ENCODE peak calls at places on chromosomes 4 and X, in eight cellular contexts. B is AG04449, S is fibroblast of lung, V is cardiac muscle cell, W is adrenal gland, X is uterus, O is HFF-Myc, Z is ovary. J is an unnamed sample.

GRCh38 chr4:87108142-87108546 is 112.3 kb downstream of the KLHL8 start:
- DNase-seq in B (no peak), S (peak), V (peak), W (peak), X (peak), O (peak), Z (no peak), J (no peak)

GRCh38 chr4:15043226-15043625 is 40.9 kb downstream of the CPEB2 start:
- DNase-seq in B (no peak), S (no peak), V (peak), W (no peak), X (no peak), O (no peak), Z (no peak), J (no peak)

GRCh38 chr4:110840221-110840654 is 217.4 kb upstream of the PITX2 start:
- DNase-seq in B (no peak), S (peak), V (peak), W (no peak), X (no peak), O (peak), Z (no peak), J (no peak)

GRCh38 chr4:84258905-84259830 is 239.9 kb downstream of the NKX6-1 start:
- DNase-seq in B (no peak), S (peak), V (peak), W (peak), X (no peak), O (no peak), Z (no peak), J (no peak)

GRCh38 chrX:67543818-67544217 is at the start of gene AR:
- DNase-seq in B (no peak), S (peak), V (peak), W (peak), X (peak), O (no peak), Z (peak), J (peak)

GRCh38 chr4:151202851-151203455 is 74.0 kb upstream of the PRSS48 start:
- DNase-seq in B (no peak), S (peak), V (peak), W (no peak), X (no peak), O (no peak), Z (peak), J (no peak)

GRCh38 chrX:66074920-66075879 is 35.3 kb upstream of the VSIG4 start:
- DNase-seq in B (no peak), S (no peak), V (peak), W (peak), X (no peak), O (no peak), Z (no peak), J (peak)

GRCh38 chrX:69014200-69014599 is 151.1 kb downstream of the PJA1 start:
- DNase-seq in B (no peak), S (peak), V (peak), W (no peak), X (no peak), O (no peak), Z (no peak), J (no peak)

GRCh38 chr4:110682311-110682710 is 59.4 kb upstream of the PITX2 start:
- DNase-seq in B (no peak), S (no peak), V (no peak), W (no peak), X (no peak), O (peak), Z (no peak), J (no peak)

GRCh38 chrX:71164071-71164470 is 19.4 kb downstream of the NLGN3 start:
- DNase-seq in B (no peak), S (no peak), V (no peak), W (no peak), X (no peak), O (no peak), Z (no peak), J (no peak)

GRCh38 chr4:128600410-128600809 is 209.1 kb upstream of the JADE1 start:
- DNase-seq in B (no peak), S (peak), V (peak), W (peak), X (peak), O (no peak), Z (peak), J (peak)

GRCh38 chr4:173316060-173316459 is 18.1 kb downstream of the HMGB2 start:
- DNase-seq in B (no peak), S (no peak), V (no peak), W (no peak), X (no peak), O (no peak), Z (no peak), J (no peak)

GRCh38 chr4:88937081-88937480 is 119.9 kb downstream of the FAM13A start:
- DNase-seq in B (peak), S (peak), V (peak), W (no peak), X (no peak), O (no peak), Z (no peak), J (no peak)

GRCh38 chr4:15562623-15563022 is 92.5 kb downstream of the FBXL5 start:
- DNase-seq in B (no peak), S (no peak), V (no peak), W (no peak), X (no peak), O (no peak), Z (no peak), J (no peak)

GRCh38 chr4:1980561-1981041 is 28.2 kb downstream of the NELFA start:
- DNase-seq in B (no peak), S (no peak), V (no peak), W (no peak), X (no peak), O (no peak), Z (no peak), J (no peak)

GRCh38 chr4:172897046-172897445 is 271.6 kb upstream of the GALNT7 start:
- DNase-seq in B (no peak), S (no peak), V (no peak), W (no peak), X (no peak), O (no peak), Z (no peak), J (no peak)

GRCh38 chr4:100828364-100828763 is 310.5 kb upstream of the EMCN start:
- DNase-seq in B (no peak), S (no peak), V (no peak), W (no peak), X (no peak), O (no peak), Z (no peak), J (no peak)

GRCh38 chr4:6733358-6734164 is 17.6 kb downstream of the BLOC1S4 start:
- DNase-seq in B (no peak), S (no peak), V (no peak), W (no peak), X (no peak), O (no peak), Z (no peak), J (no peak)

GRCh38 chrX:139889760-139890159 is 43.1 kb downstream of the ATP11C start:
- DNase-seq in B (no peak), S (peak), V (peak), W (no peak), X (no peak), O (no peak), Z (no peak), J (no peak)

DNA sequence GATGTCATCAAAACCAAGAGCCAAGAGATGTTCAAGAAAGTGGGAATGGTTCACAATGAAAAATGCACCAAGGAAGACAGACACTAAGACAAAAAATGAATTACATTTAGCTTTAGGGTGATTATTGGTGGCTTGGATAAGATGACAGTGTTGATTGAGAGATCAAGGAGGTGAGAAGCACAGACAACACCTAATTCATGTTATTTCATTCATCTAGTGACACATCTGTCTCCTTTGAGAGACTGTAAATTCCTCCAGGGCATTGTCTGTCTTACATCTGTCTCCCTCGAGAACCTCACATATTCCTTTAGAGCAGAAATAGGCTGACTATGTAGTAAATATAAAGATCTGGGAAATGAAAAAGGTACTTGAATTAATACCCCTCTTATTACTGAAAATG is 94.2 kb upstream of the SMIM31 start:
- DNase-seq in B (no peak), S (no peak), V (no peak), W (no peak), X (no peak), O (no peak), Z (no peak), J (no peak)
- TF ChIP-seq CTCF in B (no peak), S (no peak), V (no peak), W (no peak), X (no peak), O (no peak), Z (no peak), J (no peak)

GRCh38 chr4:175807596-175807995 is 4.5 kb downstream of the GPM6A start:
- DNase-seq in B (no peak), S (no peak), V (no peak), W (no peak), X (no peak), O (no peak), Z (no peak), J (no peak)
- H3K4me3 ChIP-seq in B (no peak), S (no peak), V (no peak), W (no peak), X (no peak), O (no peak), Z (no peak), J (no peak)

GRCh38 chr4:180810581-180810980 is 1432.6 kb upstream of the TENM3 start:
- DNase-seq in B (no peak), S (peak), V (peak), W (no peak), X (no peak), O (no peak), Z (no peak), J (no peak)
- TF ChIP-seq CTCF in B (no peak), S (no peak), V (no peak), W (no peak), X (no peak), O (no peak), Z (no peak), J (no peak)

GRCh38 chr4:165560941-165561340 is 182.1 kb downstream of the CPE start:
- DNase-seq in B (no peak), S (peak), V (no peak), W (no peak), X (no peak), O (no peak), Z (no peak), J (no peak)
- H3K4me3 ChIP-seq in B (no peak), S (no peak), V (no peak), W (no peak), X (no peak), O (no peak), Z (no peak), J (no peak)

DNA sequence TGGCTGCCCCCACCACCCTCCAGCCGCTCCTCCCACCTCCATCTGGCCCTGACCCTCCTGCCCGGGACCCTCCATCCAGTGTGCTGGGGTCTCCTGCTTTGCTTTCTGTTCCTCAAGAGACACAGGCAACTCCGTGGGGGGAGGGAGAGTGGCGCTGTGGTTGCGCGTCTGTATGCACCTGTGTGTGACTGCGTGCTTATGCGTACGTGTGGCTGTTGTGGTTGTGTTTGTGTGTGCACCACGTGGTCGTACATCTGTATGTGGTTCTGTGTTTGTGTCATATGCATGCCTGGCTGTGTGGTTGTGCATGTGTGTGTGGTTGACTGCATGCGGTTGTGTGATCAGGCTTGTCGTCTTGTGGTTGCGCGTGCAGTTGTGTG is 33.2 kb downstream of the CPLX1 start:
- DNase-seq in B (no peak), S (no peak), V (no peak), W (no peak), X (no peak), O (peak), Z (no peak), J (no peak)
- TF ChIP-seq CTCF in B (no peak), S (no peak), V (no peak), W (no peak), X (no peak), O (no peak), Z (no peak), J (no peak)

GRCh38 chrX:124860736-124861135 is 458.9 kb upstream of the TEX13C start:
- DNase-seq in B (no peak), S (no peak), V (no peak), W (no peak), X (no peak), O (no peak), Z (no peak), J (no peak)
- H3K4me3 ChIP-seq in B (no peak), S (no peak), V (no peak), W (no peak), X (no peak), O (no peak), Z (no peak), J (no peak)

GRCh38 chr4:16764622-16765021 is 133.8 kb downstream of the LDB2 start:
- DNase-seq in B (no peak), S (peak), V (peak), W (no peak), X (no peak), O (no peak), Z (no peak), J (no peak)

GRCh38 chr4:16765549-16765948 is 132.9 kb downstream of the LDB2 start:
- DNase-seq in B (no peak), S (peak), V (no peak), W (no peak), X (no peak), O (no peak), Z (no peak), J (no peak)

GRCh38 chr4:16767861-16768260 is 130.6 kb downstream of the LDB2 start:
- DNase-seq in B (no peak), S (no peak), V (no peak), W (no peak), X (no peak), O (no peak), Z (no peak), J (no peak)

GRCh38 chr4:16770887-16771286 is 127.6 kb downstream of the LDB2 start:
- DNase-seq in B (no peak), S (peak), V (no peak), W (no peak), X (no peak), O (no peak), Z (no peak), J (no peak)

DNA sequence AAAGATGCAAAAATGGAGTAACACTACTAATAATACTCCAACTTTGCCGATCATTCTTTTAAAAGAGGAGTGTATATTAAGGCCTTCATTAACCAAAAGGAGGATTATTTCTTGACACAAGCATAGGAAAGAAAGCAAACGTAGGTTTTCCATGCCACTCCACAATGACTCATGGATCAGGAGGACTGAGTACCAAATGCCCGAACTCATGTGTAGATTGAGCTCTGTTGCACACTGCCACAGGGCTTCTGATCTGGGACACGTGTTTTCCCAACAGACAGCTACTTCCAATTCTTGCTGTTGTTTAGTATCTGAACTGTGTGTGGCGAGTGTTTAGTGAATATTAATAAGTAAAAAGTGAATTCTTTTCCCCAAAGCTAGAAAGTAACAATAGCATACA is 131.2 kb downstream of the LDB2 start:
- DNase-seq in B (no peak), S (no peak), V (no peak), W (no peak), X (no peak), O (no peak), Z (no peak), J (no peak)
- TF ChIP-seq CTCF in B (no peak), S (no peak), V (no peak), W (no peak), X (no peak), O (no peak), Z (no peak), J (no peak)